ENCODE peak calls at places on chromosomes 6 and 20, in four cellular contexts. U is CD8-positive, alpha-beta T cell; I is esophagus squamous epithelium; H is GM12892. K is an unnamed sample.
A peak's percentile ranks its signal among the peaks of the same experiment; 100 is the strongest.

GRCh38 chr20:59363094-59363493 is 62.7 kb downstream of the EDN3 start:
- DNase-seq in U (no peak), I (no peak), H (no peak), K (no peak)

GRCh38 chr6:111871725-111872520 is 1.3 kb downstream of the FYN start:
- DNase-seq in U (no peak), I (no peak), H (no peak), K (no peak)

GRCh38 chr6:79453558-79454042 is 83.6 kb downstream of the LCA5 start:
- DNase-seq in U (no peak), I (no peak), H (no peak), K (no peak)

GRCh38 chr6:42199106-42199981 is 4.6 kb upstream of the GUCA1B start:
- DNase-seq in U (no peak), I (no peak), H (no peak), K (no peak)

GRCh38 chr20:37270586-37271420 is 9.2 kb upstream of the GHRH start:
- DNase-seq in U (no peak), I (no peak), H (no peak), K (no peak)

GRCh38 chr6:158868122-158868480 is 48.9 kb upstream of the EZR start:
- DNase-seq in U (no peak), I (no peak), H (no peak), K (no peak)

GRCh38 chr6:163707385-163708355 is 293.2 kb downstream of the QKI start:
- DNase-seq in U (no peak), I (no peak), H (no peak), K (no peak)

GRCh38 chr20:20233041-20233514 is 134.8 kb upstream of the INSM1 start:
- DNase-seq in U (no peak), I (no peak), H (no peak), K (no peak)

GRCh38 chr20:46282669-46283068 is 25.6 kb downstream of the CDH22 start:
- DNase-seq in U (no peak), I (no peak), H (no peak), K (no peak)

GRCh38 chr6:42525132-42525531 is 38.7 kb upstream of the UBR2 start:
- DNase-seq in U (no peak), I (no peak), H (no peak), K (no peak)

GRCh38 chr6:25088513-25088912 is 152.8 kb upstream of the RIPOR2 start:
- DNase-seq in U (no peak), I (no peak), H (no peak), K (no peak)

GRCh38 chr6:52725133-52725529 is 38.1 kb downstream of the GSTA2 start:
- DNase-seq in U (no peak), I (no peak), H (no peak), K (no peak)

GRCh38 chr20:25984933-25985332 is 288.3 kb upstream of the ZNF337 start:
- DNase-seq in U (peak; percentile 35), I (no peak), H (no peak), K (no peak)

GRCh38 chr6:18528084-18528743 is 141.1 kb downstream of the RNF144B start:
- DNase-seq in U (no peak), I (no peak), H (no peak), K (no peak)

GRCh38 chr6:139290787-139291294 is 957 bp downstream of the TXLNB start:
- DNase-seq in U (peak; percentile 4), I (no peak), H (peak; percentile 31), K (no peak)

GRCh38 chr6:17885889-17886576 is 101.4 kb downstream of the KIF13A start:
- DNase-seq in U (no peak), I (no peak), H (no peak), K (no peak)

GRCh38 chr6:46507426-46507825 is 16.2 kb upstream of the RCAN2 start:
- DNase-seq in U (no peak), I (no peak), H (no peak), K (no peak)

GRCh38 chr20:49747707-49748524 is 34.2 kb upstream of the B4GALT5 start:
- DNase-seq in U (no peak), I (no peak), H (no peak), K (no peak)

GRCh38 chr20:11675920-11676617 is 241.6 kb upstream of the BTBD3 start:
- DNase-seq in U (no peak), I (no peak), H (no peak), K (no peak)

GRCh38 chr20:4683261-4683660 is 38.4 kb upstream of the PRND start:
- DNase-seq in U (no peak), I (no peak), H (no peak), K (no peak)

GRCh38 chr20:48826883-48827771 is 672 bp downstream of the PREX1 start:
- DNase-seq in U (no peak), I (no peak), H (no peak), K (no peak)

GRCh38 chr6:131844243-131844841 is 36.5 kb downstream of the ENPP1 start:
- DNase-seq in U (no peak), I (no peak), H (no peak), K (no peak)

GRCh38 chr6:56244089-56244488 is 3.3 kb downstream of the COL21A1 start:
- DNase-seq in U (no peak), I (no peak), H (no peak), K (no peak)

GRCh38 chr20:37179671-37180524 is 550 bp upstream of the MROH8 start:
- DNase-seq in U (no peak), I (no peak), H (no peak), K (no peak)

GRCh38 chr6:154479388-154480143 is 30.9 kb downstream of the CNKSR3 start:
- DNase-seq in U (no peak), I (no peak), H (no peak), K (no peak)

GRCh38 chr20:19460386-19460785 is 247.9 kb downstream of the SLC24A3 start:
- DNase-seq in U (no peak), I (no peak), H (no peak), K (no peak)

GRCh38 chr6:158290040-158290439 is 22.2 kb upstream of the TULP4 start:
- DNase-seq in U (no peak), I (no peak), H (no peak), K (no peak)

K was measured in cortex of kidney.